ENCODE peak calls at places on chromosome 11, in eight cellular contexts. One of them, this sample, is unnamed.

GRCh38 chr11:8886332-8886731 is 24.7 kb upstream of the AKIP1 start:
- DNase-seq in cardiac muscle cell: peak
- DNase-seq in dorsolateral prefrontal cortex: no peak
- DNase-seq in breast epithelium: no peak
- DNase-seq in neural progenitor cell: no peak
- DNase-seq in stomach: no peak
- DNase-seq in heart left ventricle: no peak
- DNase-seq in gastrocnemius medialis: no peak
- DNase-seq in this sample: no peak

GRCh38 chr11:31236052-31236652 is 133.4 kb downstream of the DCDC1 start:
- DNase-seq in heart left ventricle: no peak
- DNase-seq in breast epithelium: no peak
- DNase-seq in dorsolateral prefrontal cortex: no peak
- DNase-seq in stomach: no peak
- DNase-seq in neural progenitor cell: no peak
- DNase-seq in gastrocnemius medialis: no peak
- DNase-seq in cardiac muscle cell: peak
- DNase-seq in this sample: no peak

GRCh38 chr11:110429614-110430266 is at the start of gene FDX1:
- DNase-seq in breast epithelium: peak
- DNase-seq in gastrocnemius medialis: peak
- DNase-seq in heart left ventricle: peak
- DNase-seq in cardiac muscle cell: peak
- DNase-seq in dorsolateral prefrontal cortex: peak
- DNase-seq in stomach: peak
- DNase-seq in neural progenitor cell: peak
- DNase-seq in this sample: peak

GRCh38 chr11:12042215-12042676 is 33.8 kb upstream of the DKK3 start:
- DNase-seq in heart left ventricle: no peak
- DNase-seq in dorsolateral prefrontal cortex: no peak
- DNase-seq in breast epithelium: no peak
- DNase-seq in neural progenitor cell: no peak
- DNase-seq in stomach: no peak
- DNase-seq in gastrocnemius medialis: no peak
- DNase-seq in cardiac muscle cell: peak
- DNase-seq in this sample: no peak

GRCh38 chr11:132206993-132207392 is 836.6 kb downstream of the NTM start:
- DNase-seq in gastrocnemius medialis: no peak
- DNase-seq in neural progenitor cell: no peak
- DNase-seq in heart left ventricle: no peak
- DNase-seq in breast epithelium: no peak
- DNase-seq in stomach: no peak
- DNase-seq in cardiac muscle cell: no peak
- DNase-seq in dorsolateral prefrontal cortex: no peak
- DNase-seq in this sample: no peak

GRCh38 chr11:47328449-47329390 is 23.8 kb downstream of the MYBPC3 start:
- DNase-seq in gastrocnemius medialis: no peak
- DNase-seq in heart left ventricle: peak
- DNase-seq in cardiac muscle cell: no peak
- DNase-seq in dorsolateral prefrontal cortex: no peak
- DNase-seq in neural progenitor cell: no peak
- DNase-seq in breast epithelium: no peak
- DNase-seq in stomach: no peak
- DNase-seq in this sample: no peak

GRCh38 chr11:62264004-62264403 is 6.0 kb upstream of the SCGB2A2 start:
- DNase-seq in breast epithelium: no peak
- DNase-seq in gastrocnemius medialis: no peak
- DNase-seq in stomach: no peak
- DNase-seq in dorsolateral prefrontal cortex: no peak
- DNase-seq in heart left ventricle: no peak
- DNase-seq in cardiac muscle cell: no peak
- DNase-seq in neural progenitor cell: no peak
- DNase-seq in this sample: no peak

GRCh38 chr11:116707746-116708145 is 65.0 kb downstream of the BUD13 start:
- DNase-seq in stomach: no peak
- DNase-seq in neural progenitor cell: no peak
- DNase-seq in cardiac muscle cell: no peak
- DNase-seq in dorsolateral prefrontal cortex: no peak
- DNase-seq in heart left ventricle: no peak
- DNase-seq in gastrocnemius medialis: no peak
- DNase-seq in breast epithelium: no peak
- DNase-seq in this sample: no peak

GRCh38 chr11:38547464-38547863 is 1949.4 kb upstream of the RAG2 start:
- DNase-seq in dorsolateral prefrontal cortex: no peak
- DNase-seq in heart left ventricle: no peak
- DNase-seq in gastrocnemius medialis: no peak
- DNase-seq in stomach: no peak
- DNase-seq in neural progenitor cell: no peak
- DNase-seq in cardiac muscle cell: no peak
- DNase-seq in breast epithelium: no peak
- DNase-seq in this sample: no peak

GRCh38 chr11:47791774-47792173 is 24.6 kb upstream of the FNBP4 start:
- DNase-seq in gastrocnemius medialis: no peak
- DNase-seq in heart left ventricle: no peak
- DNase-seq in dorsolateral prefrontal cortex: no peak
- DNase-seq in neural progenitor cell: no peak
- DNase-seq in cardiac muscle cell: no peak
- DNase-seq in breast epithelium: no peak
- DNase-seq in stomach: no peak
- DNase-seq in this sample: no peak

DNA sequence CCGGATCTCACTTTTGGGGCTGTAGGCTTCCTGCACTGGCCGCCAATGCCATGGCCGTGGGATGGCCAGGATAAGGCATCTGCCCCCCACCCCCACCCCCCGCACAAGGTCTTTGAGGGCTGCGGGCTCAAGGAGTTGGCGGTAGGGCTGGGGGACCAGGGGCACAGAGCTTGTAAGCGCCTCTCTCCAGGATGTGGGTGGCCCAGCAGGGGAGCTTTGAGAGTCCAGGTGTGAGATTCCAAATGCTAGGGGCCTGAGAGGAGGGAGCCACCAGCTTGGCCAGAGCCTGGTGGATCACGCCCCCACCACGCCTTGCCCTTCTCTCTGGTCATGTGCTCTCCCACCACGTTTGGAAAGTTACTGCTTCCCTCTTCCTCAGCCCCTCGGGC is 5.0 kb downstream of the CD81 start:
- DNase-seq in gastrocnemius medialis: no peak
- DNase-seq in cardiac muscle cell: no peak
- DNase-seq in heart left ventricle: no peak
- DNase-seq in breast epithelium: no peak
- DNase-seq in neural progenitor cell: no peak
- DNase-seq in stomach: no peak
- DNase-seq in dorsolateral prefrontal cortex: no peak
- DNase-seq in this sample: no peak
- H3K27ac ChIP-seq in gastrocnemius medialis: peak
- H3K27ac ChIP-seq in cardiac muscle cell: peak
- H3K27ac ChIP-seq in heart left ventricle: peak
- H3K27ac ChIP-seq in breast epithelium: peak
- H3K27ac ChIP-seq in neural progenitor cell: no peak
- H3K27ac ChIP-seq in stomach: peak
- H3K27ac ChIP-seq in dorsolateral prefrontal cortex: peak
- H3K27ac ChIP-seq in this sample: peak

GRCh38 chr11:10305262-10305963 is 540 bp downstream of the ADM start:
- DNase-seq in cardiac muscle cell: peak
- DNase-seq in dorsolateral prefrontal cortex: no peak
- DNase-seq in heart left ventricle: peak
- DNase-seq in stomach: peak
- DNase-seq in neural progenitor cell: peak
- DNase-seq in gastrocnemius medialis: no peak
- DNase-seq in breast epithelium: no peak
- DNase-seq in this sample: no peak

GRCh38 chr11:10307411-10308207 is 2.7 kb downstream of the ADM start:
- DNase-seq in breast epithelium: peak
- DNase-seq in gastrocnemius medialis: peak
- DNase-seq in dorsolateral prefrontal cortex: peak
- DNase-seq in neural progenitor cell: peak
- DNase-seq in stomach: peak
- DNase-seq in cardiac muscle cell: peak
- DNase-seq in heart left ventricle: peak
- DNase-seq in this sample: peak

GRCh38 chr11:10308208-10308954 is 3.5 kb downstream of the ADM start:
- DNase-seq in neural progenitor cell: no peak
- DNase-seq in heart left ventricle: no peak
- DNase-seq in gastrocnemius medialis: no peak
- DNase-seq in stomach: no peak
- DNase-seq in cardiac muscle cell: peak
- DNase-seq in breast epithelium: no peak
- DNase-seq in dorsolateral prefrontal cortex: no peak
- DNase-seq in this sample: no peak

GRCh38 chr11:10305964-10306918 is 1.4 kb downstream of the ADM start:
- DNase-seq in gastrocnemius medialis: no peak
- DNase-seq in breast epithelium: no peak
- DNase-seq in neural progenitor cell: peak
- DNase-seq in stomach: peak
- DNase-seq in cardiac muscle cell: peak
- DNase-seq in dorsolateral prefrontal cortex: no peak
- DNase-seq in heart left ventricle: no peak
- DNase-seq in this sample: no peak

GRCh38 chr11:10307022-10307410 is 2.1 kb downstream of the ADM start:
- DNase-seq in gastrocnemius medialis: no peak
- DNase-seq in cardiac muscle cell: no peak
- DNase-seq in heart left ventricle: no peak
- DNase-seq in neural progenitor cell: no peak
- DNase-seq in stomach: no peak
- DNase-seq in breast epithelium: no peak
- DNase-seq in dorsolateral prefrontal cortex: no peak
- DNase-seq in this sample: no peak
- H3K27ac ChIP-seq in gastrocnemius medialis: peak
- H3K27ac ChIP-seq in cardiac muscle cell: no peak
- H3K27ac ChIP-seq in heart left ventricle: peak
- H3K27ac ChIP-seq in neural progenitor cell: no peak
- H3K27ac ChIP-seq in stomach: peak
- H3K27ac ChIP-seq in breast epithelium: peak
- H3K27ac ChIP-seq in dorsolateral prefrontal cortex: peak
- H3K27ac ChIP-seq in this sample: peak

DNA sequence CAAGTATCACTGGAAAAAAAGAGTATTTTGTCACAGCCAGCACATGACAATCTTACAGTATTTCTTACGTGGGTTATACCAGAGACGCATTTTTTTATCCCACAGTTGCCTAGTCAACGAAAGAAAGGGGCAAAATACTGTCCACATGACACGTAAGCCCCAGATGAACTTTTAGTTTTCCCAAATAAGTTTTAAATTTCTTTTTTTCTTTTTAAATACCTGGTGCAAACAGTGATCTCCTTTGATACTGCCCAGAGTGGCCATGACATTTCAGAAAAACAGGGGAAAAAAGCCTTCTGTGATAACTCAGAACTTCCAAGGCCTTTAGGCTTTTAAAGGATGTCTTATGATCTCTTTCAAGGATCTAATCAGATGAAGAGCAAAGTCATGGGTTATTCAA is 23.4 kb downstream of the RAB38 start:
- DNase-seq in breast epithelium: no peak
- DNase-seq in heart left ventricle: no peak
- DNase-seq in neural progenitor cell: no peak
- DNase-seq in stomach: no peak
- DNase-seq in dorsolateral prefrontal cortex: no peak
- DNase-seq in gastrocnemius medialis: no peak
- DNase-seq in cardiac muscle cell: no peak
- DNase-seq in this sample: no peak
- H3K27ac ChIP-seq in breast epithelium: no peak
- H3K27ac ChIP-seq in heart left ventricle: no peak
- H3K27ac ChIP-seq in neural progenitor cell: no peak
- H3K27ac ChIP-seq in stomach: no peak
- H3K27ac ChIP-seq in dorsolateral prefrontal cortex: no peak
- H3K27ac ChIP-seq in gastrocnemius medialis: no peak
- H3K27ac ChIP-seq in cardiac muscle cell: no peak
- H3K27ac ChIP-seq in this sample: no peak

DNA sequence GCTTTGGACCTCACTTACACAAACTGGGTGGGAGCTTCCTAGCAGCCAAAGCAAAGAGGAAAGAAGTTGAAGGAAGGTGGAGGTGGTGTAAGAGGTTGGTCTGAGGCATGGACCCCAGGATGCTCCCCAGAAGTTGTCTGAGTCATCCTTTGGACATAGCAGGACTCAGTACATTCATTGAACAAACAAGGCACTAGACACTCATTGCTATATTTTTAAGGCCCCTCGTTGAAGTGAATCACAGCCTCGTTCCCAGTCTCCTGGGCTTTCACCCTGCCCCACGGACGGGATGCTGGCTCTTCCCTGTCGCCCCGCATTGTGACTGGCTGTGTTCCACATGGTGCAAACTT is 95.9 kb upstream of the FGF3 start:
- DNase-seq in stomach: no peak
- DNase-seq in heart left ventricle: no peak
- DNase-seq in cardiac muscle cell: no peak
- DNase-seq in gastrocnemius medialis: no peak
- DNase-seq in neural progenitor cell: no peak
- DNase-seq in dorsolateral prefrontal cortex: no peak
- DNase-seq in breast epithelium: no peak
- DNase-seq in this sample: no peak
- H3K27ac ChIP-seq in stomach: no peak
- H3K27ac ChIP-seq in heart left ventricle: peak
- H3K27ac ChIP-seq in cardiac muscle cell: no peak
- H3K27ac ChIP-seq in gastrocnemius medialis: peak
- H3K27ac ChIP-seq in neural progenitor cell: no peak
- H3K27ac ChIP-seq in dorsolateral prefrontal cortex: no peak
- H3K27ac ChIP-seq in breast epithelium: peak
- H3K27ac ChIP-seq in this sample: peak

GRCh38 chr11:44033411-44033850 is 14.3 kb upstream of the ACCSL start:
- DNase-seq in cardiac muscle cell: no peak
- DNase-seq in heart left ventricle: no peak
- DNase-seq in dorsolateral prefrontal cortex: peak
- DNase-seq in breast epithelium: no peak
- DNase-seq in stomach: no peak
- DNase-seq in neural progenitor cell: no peak
- DNase-seq in gastrocnemius medialis: no peak
- DNase-seq in this sample: no peak
- H3K27ac ChIP-seq in cardiac muscle cell: no peak
- H3K27ac ChIP-seq in heart left ventricle: peak
- H3K27ac ChIP-seq in dorsolateral prefrontal cortex: peak
- H3K27ac ChIP-seq in breast epithelium: no peak
- H3K27ac ChIP-seq in stomach: peak
- H3K27ac ChIP-seq in neural progenitor cell: no peak
- H3K27ac ChIP-seq in gastrocnemius medialis: peak
- H3K27ac ChIP-seq in this sample: peak

GRCh38 chr11:1874406-1875092 is 17.1 kb downstream of the PRR33 start:
- DNase-seq in cardiac muscle cell: no peak
- DNase-seq in neural progenitor cell: no peak
- DNase-seq in heart left ventricle: no peak
- DNase-seq in dorsolateral prefrontal cortex: no peak
- DNase-seq in gastrocnemius medialis: no peak
- DNase-seq in stomach: no peak
- DNase-seq in breast epithelium: no peak
- DNase-seq in this sample: no peak
- H3K27ac ChIP-seq in cardiac muscle cell: no peak
- H3K27ac ChIP-seq in neural progenitor cell: no peak
- H3K27ac ChIP-seq in heart left ventricle: peak
- H3K27ac ChIP-seq in dorsolateral prefrontal cortex: no peak
- H3K27ac ChIP-seq in gastrocnemius medialis: peak
- H3K27ac ChIP-seq in stomach: peak
- H3K27ac ChIP-seq in breast epithelium: peak
- H3K27ac ChIP-seq in this sample: peak

This sample was measured in ascending aorta.